ENCODE peak calls at places on chromosomes 13 and 19, in five cellular contexts. M is cardiac muscle cell; U is stimulated activated CD8-positive, alpha-beta memory T cell treated with anti-CD3 and anti-CD28 coated beads, Interleukin-4, amount 100 ng/mL, for 24 hours; J is Daoy; G is T-helper 2 cell. W is an unnamed sample.

GRCh38 chr13:80361883-80362327 is 21.0 kb upstream of the SPRY2 start:
- DNase-seq in G (no peak), U (no peak), M (peak), J (no peak), W (no peak)

GRCh38 chr19:47541507-47541906 is 26.6 kb upstream of the NAPA start:
- DNase-seq in U (no peak), J (no peak), M (peak), G (no peak), W (no peak)

GRCh38 chr13:26051231-26052135 is at the start of gene SHISA2:
- DNase-seq in U (peak), J (peak), G (peak), M (peak), W (no peak)

GRCh38 chr13:43331676-43332075 is 308.3 kb downstream of the DNAJC15 start:
- DNase-seq in U (no peak), M (no peak), J (no peak), G (no peak), W (no peak)

GRCh38 chr19:49149652-49150105 is 5.5 kb downstream of the HRC start:
- DNase-seq in U (no peak), J (peak), M (peak), G (no peak), W (peak)

GRCh38 chr19:45340232-45340898 is at the start of gene KLC3:
- DNase-seq in M (peak), J (no peak), U (peak), G (peak), W (peak)

GRCh38 chr13:57631607-57632275 is at the start of gene PCDH17:
- DNase-seq in M (peak), J (no peak), G (no peak), U (no peak), W (peak)

GRCh38 chr19:41318696-41319499 is 8.9 kb downstream of the CCDC97 start:
- DNase-seq in M (no peak), U (no peak), J (no peak), G (no peak), W (no peak)

GRCh38 chr19:48881741-48882657 is 9.8 kb downstream of the PPP1R15A start:
- DNase-seq in U (no peak), J (no peak), M (peak), G (no peak), W (no peak)

GRCh38 chr19:55447421-55448174 is 4.5 kb upstream of the SHISA7 start:
- DNase-seq in J (peak), G (no peak), M (no peak), U (no peak), W (no peak)

GRCh38 chr13:98214008-98214643 is 37.1 kb upstream of the RNF113B start:
- DNase-seq in U (no peak), M (no peak), J (no peak), G (no peak), W (no peak)

GRCh38 chr13:99958402-99959126 is 13.0 kb downstream of the ZIC5 start:
- DNase-seq in U (no peak), G (no peak), M (peak), J (no peak), W (no peak)

GRCh38 chr19:19466201-19466600 is 49.1 kb downstream of the TSSK6 start:
- DNase-seq in J (no peak), U (no peak), G (no peak), M (no peak), W (no peak)

GRCh38 chr19:33698576-33699435 is 77.1 kb downstream of the CHST8 start:
- DNase-seq in U (no peak), M (no peak), J (no peak), G (no peak), W (no peak)

GRCh38 chr19:33797821-33798633 is 1.4 kb downstream of the KCTD15 start:
- DNase-seq in M (peak), U (no peak), J (no peak), G (no peak), W (peak)

GRCh38 chr13:93502071-93502470 is 275.5 kb downstream of the GPC6 start:
- DNase-seq in J (no peak), M (no peak), U (no peak), G (no peak), W (no peak)

GRCh38 chr19:36876993-36877938 is 26.6 kb downstream of the ZNF345 start:
- DNase-seq in U (no peak), M (no peak), J (no peak), G (no peak), W (no peak)

GRCh38 chr13:45564108-45564507 is 51.4 kb downstream of the ERICH6B start:
- DNase-seq in M (peak), J (peak), U (no peak), G (no peak), W (no peak)

GRCh38 chr19:3094638-3095374 is 644 bp downstream of the GNA11 start:
- DNase-seq in G (no peak), J (peak), M (peak), U (no peak), W (no peak)

GRCh38 chr19:1690570-1691307 is 38.3 kb upstream of the TCF3 start:
- DNase-seq in G (peak), U (peak), J (peak), M (peak), W (peak)

GRCh38 chr19:7873304-7874079 is 698 bp downstream of the PRR36 start:
- DNase-seq in U (no peak), G (no peak), J (no peak), M (peak), W (no peak)

GRCh38 chr13:30727491-30728350 is 7.6 kb upstream of the ALOX5AP start:
- DNase-seq in J (no peak), U (no peak), M (no peak), G (no peak), W (no peak)

GRCh38 chr19:38388310-38389100 is at the start of gene SPRED3:
- DNase-seq in M (peak), G (no peak), U (no peak), J (peak), W (peak)

GRCh38 chr19:31448221-31448657 is 99.0 kb upstream of the TSHZ3 start:
- DNase-seq in M (peak), G (no peak), J (peak), U (no peak), W (peak)

GRCh38 chr13:101111894-101112293 is 304.4 kb downstream of the NALCN start:
- DNase-seq in G (no peak), J (no peak), U (no peak), M (no peak), W (no peak)

GRCh38 chr19:33767898-33768413 is 28.7 kb upstream of the KCTD15 start:
- DNase-seq in M (peak), J (peak), G (no peak), U (peak), W (peak)

GRCh38 chr13:79450110-79450509 is 30.8 kb upstream of the NDFIP2 start:
- DNase-seq in G (peak), J (no peak), M (no peak), U (no peak), W (no peak)

GRCh38 chr13:93476175-93476574 is 249.6 kb downstream of the GPC6 start:
- DNase-seq in G (no peak), J (no peak), U (no peak), M (no peak), W (no peak)

GRCh38 chr19:13086341-13086740 is 16.3 kb downstream of the LYL1 start:
- DNase-seq in J (no peak), M (no peak), U (no peak), G (no peak), W (no peak)

GRCh38 chr19:1214862-1215731 is 9.5 kb downstream of the STK11 start:
- DNase-seq in M (no peak), G (no peak), U (no peak), J (peak), W (peak)

GRCh38 chr13:51924756-51925544 is 63.2 kb downstream of the CCDC70 start:
- DNase-seq in J (no peak), G (no peak), M (no peak), U (no peak), W (no peak)

GRCh38 chr13:26186995-26187394 is 35.1 kb downstream of the RNF6 start:
- DNase-seq in U (no peak), J (no peak), M (no peak), G (no peak), W (peak)